ENCODE peak calls at places on chromosomes 11 and 22, in five cellular contexts. A is body of pancreas, S is heart left ventricle, W is cardiac muscle cell, H is transverse colon. K is an unnamed sample. For H3K36me3, the result is how much of the 10 kb centered on the place peaks cover.

GRCh38 chr11:8268530-8269461 is 5.1 kb upstream of the LMO1 start:
- DNase-seq in S (no peak), A (no peak), H (no peak), W (peak), K (peak)

GRCh38 chr11:119109843-119110242 is 2.7 kb downstream of the C2CD2L start:
- DNase-seq in A (no peak), H (no peak), S (no peak), W (no peak), K (no peak)

GRCh38 chr22:24985824-24986214 is 33.3 kb downstream of the KIAA1671 start:
- DNase-seq in A (no peak), W (no peak), H (no peak), S (peak), K (no peak)

GRCh38 chr11:14904745-14905103 is 12.7 kb upstream of the CYP2R1 start:
- DNase-seq in W (peak), H (peak), A (peak), S (peak), K (peak)

GRCh38 chr11:76653674-76654309 is 16.8 kb downstream of the LRRC32 start:
- DNase-seq in A (no peak), W (no peak), H (peak), S (peak), K (no peak)

GRCh38 chr22:20131856-20132685 is 467 bp downstream of the ZDHHC8 start:
- DNase-seq in A (peak), S (no peak), W (no peak), H (peak), K (peak)

GRCh38 chr11:33040127-33040861 is 922 bp downstream of the TCP11L1 start:
- DNase-seq in S (no peak), W (no peak), H (no peak), A (no peak), K (no peak)

GRCh38 chr11:33266418-33267215 is 9.4 kb downstream of the HIPK3 start:
- DNase-seq in S (no peak), H (no peak), A (peak), W (no peak), K (no peak)

GRCh38 chr22:27596133-27596905 is 205.2 kb downstream of the MN1 start:
- DNase-seq in H (no peak), A (no peak), W (no peak), S (no peak), K (no peak)

GRCh38 chr11:81033779-81034550 is 1593.1 kb upstream of the TENM4 start:
- DNase-seq in A (no peak), H (no peak), W (no peak), S (no peak), K (no peak)

GRCh38 chr22:40679249-40679963 is at the start of gene MCHR1:
- DNase-seq in S (no peak), W (no peak), H (no peak), A (no peak), K (no peak)

GRCh38 chr11:92154611-92155010 is 70.0 kb upstream of the FAT3 start:
- DNase-seq in W (no peak), A (no peak), H (no peak), S (no peak), K (no peak)

GRCh38 chr11:69640260-69640994 is 529 bp upstream of the CCND1 start:
- DNase-seq in H (peak), A (no peak), S (peak), W (no peak), K (no peak)

GRCh38 chr11:125833016-125833415 is at the start of gene PATE4:
- DNase-seq in A (no peak), S (no peak), H (no peak), W (no peak), K (no peak)

GRCh38 chr11:73916435-73916834 is 34.4 kb upstream of the DNAJB13 start:
- DNase-seq in A (no peak), S (no peak), W (no peak), H (no peak), K (no peak)

GRCh38 chr11:118565062-118565461 is 669 bp downstream of the IFT46 start:
- DNase-seq in H (no peak), W (no peak), A (no peak), S (peak), K (no peak)

GRCh38 chr11:124608146-124608545 is 3.1 kb upstream of the PANX3 start:
- DNase-seq in S (no peak), H (no peak), W (no peak), A (no peak), K (no peak)

GRCh38 chr11:124075841-124076571 is 34.9 kb upstream of the OR10G7 start:
- DNase-seq in S (no peak), H (peak), W (no peak), A (no peak), K (peak)

GRCh38 chr11:122706689-122707088 is 51.2 kb downstream of the UBASH3B start:
- DNase-seq in A (no peak), S (no peak), H (no peak), W (no peak), K (no peak)

GRCh38 chr11:122917311-122917710 is 34.8 kb downstream of the JHY start:
- DNase-seq in W (no peak), S (no peak), A (no peak), H (no peak), K (no peak)

GRCh38 chr11:114377612-114378267 is 22.6 kb downstream of the C11orf71 start:
- DNase-seq in A (no peak), S (no peak), H (no peak), W (no peak), K (no peak)

GRCh38 chr11:45692808-45693453 is 27.5 kb upstream of the CHST1 start:
- DNase-seq in A (no peak), H (no peak), W (no peak), S (no peak), K (no peak)

DNA sequence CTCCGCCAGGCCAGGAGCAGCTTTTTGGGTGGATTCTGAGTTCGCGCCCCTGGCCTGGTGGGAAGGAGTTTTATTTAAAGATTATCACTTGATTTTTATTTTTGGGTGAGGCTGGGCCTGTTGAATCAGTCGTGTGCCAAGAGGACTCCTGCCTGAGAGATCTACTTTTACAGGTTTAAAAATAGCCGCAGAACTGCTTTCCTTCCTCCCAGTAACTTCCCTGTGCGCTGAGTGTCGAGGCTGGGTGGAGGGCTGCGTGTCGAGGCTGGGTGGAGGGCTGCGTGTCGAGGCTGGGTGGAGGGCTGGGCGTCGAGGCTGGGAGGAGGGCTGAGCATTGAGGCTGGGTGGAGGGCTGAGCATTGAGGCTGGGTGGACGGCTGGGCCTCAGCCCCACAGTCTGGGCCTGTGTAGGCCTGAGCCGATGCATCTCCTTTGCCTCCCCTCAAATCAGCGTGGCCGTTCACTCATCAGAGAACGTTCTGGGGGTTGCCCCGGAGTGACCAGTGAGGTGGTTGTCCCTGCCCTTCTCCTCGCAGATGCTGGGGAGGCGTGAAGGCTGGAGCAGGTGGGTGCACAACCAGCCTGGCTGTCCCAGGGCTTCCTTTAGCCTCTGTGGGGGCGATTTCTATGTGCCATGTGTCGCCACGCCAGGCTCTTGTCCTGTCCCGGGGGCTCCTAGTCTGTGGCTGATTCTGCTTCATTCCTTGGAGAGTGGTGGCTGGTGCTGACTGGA is 30.1 kb downstream of the GRAMD4 start:
- DNase-seq in W (peak), S (no peak), A (no peak), H (no peak), K (no peak)
- H3K36me3 ChIP-seq in W (under half), S (under half), A (under half), H (under half), K (under half)

GRCh38 chr11:129192150-129192549 is at the start of gene ARHGAP32:
- DNase-seq in W (no peak), H (peak), S (no peak), A (no peak), K (no peak)
- H3K4me3 ChIP-seq in W (no peak), H (no peak), S (no peak), A (no peak), K (no peak)

GRCh38 chr11:16087886-16088285 is 268.5 kb downstream of the SOX6 start:
- DNase-seq in A (no peak), W (no peak), H (no peak), S (no peak), K (no peak)
- H3K27ac ChIP-seq in A (no peak), W (no peak), H (no peak), S (no peak), K (no peak)

GRCh38 chr22:45334528-45334927 is 24.8 kb downstream of the FAM118A start:
- DNase-seq in S (no peak), A (no peak), W (no peak), H (no peak), K (no peak)
- H3K36me3 ChIP-seq in S (under half), A (under half), W (under half), H (under half), K (half or more)

GRCh38 chr22:43152001-43152354 is 619 bp downstream of the TSPO start:
- DNase-seq in W (no peak), H (no peak), A (no peak), S (no peak), K (no peak)
- H3K4me3 ChIP-seq in W (peak), H (peak), A (peak), S (peak), K (peak)

DNA sequence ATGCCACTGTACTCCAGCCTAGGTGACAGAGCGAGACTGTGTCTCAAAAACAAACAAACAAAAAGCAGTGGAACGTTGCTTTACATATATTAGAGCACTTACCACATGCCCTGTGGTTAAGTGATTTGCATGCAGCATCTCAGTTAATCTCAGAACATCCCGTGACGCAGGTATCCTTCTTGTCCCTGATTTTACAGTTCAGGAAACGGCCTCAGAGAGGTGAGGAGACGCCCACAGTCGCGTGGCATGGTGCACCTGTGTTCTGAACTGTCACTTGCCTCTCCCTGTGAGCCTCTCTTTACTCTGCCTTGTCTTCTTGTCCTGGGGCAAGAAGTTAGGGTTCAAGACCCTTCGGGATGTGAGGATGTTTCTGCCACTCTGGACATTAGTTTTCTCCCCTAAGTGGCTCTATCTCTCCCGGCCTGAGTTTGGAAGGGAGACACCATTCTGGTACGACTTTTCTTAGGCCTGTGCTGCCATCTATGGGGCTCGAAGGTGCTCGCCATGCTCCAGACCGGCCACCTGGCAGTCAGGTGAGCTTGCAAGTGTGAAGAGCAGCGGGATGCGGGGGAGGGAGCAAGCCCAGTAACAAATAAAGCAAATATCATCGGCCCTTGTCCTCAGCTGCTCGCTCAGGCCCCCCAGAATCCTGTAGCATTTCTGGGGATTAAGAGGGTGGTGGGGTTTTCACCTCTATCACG is 25.6 kb downstream of the YWHAH start:
- DNase-seq in S (peak), A (peak), H (peak), W (peak), K (peak)
- H3K27ac ChIP-seq in S (no peak), A (no peak), H (peak), W (no peak), K (no peak)